ENCODE peak calls at places on chromosomes 3 and 15, in eight cellular contexts. One of them, this sample, is unnamed.

GRCh38 chr15:82536409-82537350 is 3.6 kb downstream of the RPS17 start:
- DNase-seq in psoas muscle: no peak
- DNase-seq in HFF-Myc: no peak
- DNase-seq in GM20000: no peak
- DNase-seq in AG04450: no peak
- DNase-seq in endothelial cell: no peak
- DNase-seq in neural crest cell: no peak
- DNase-seq in GM23338: no peak
- DNase-seq in this sample: no peak

GRCh38 chr3:11423868-11424267 is 151.7 kb downstream of the ATG7 start:
- DNase-seq in psoas muscle: no peak
- DNase-seq in HFF-Myc: no peak
- DNase-seq in GM20000: no peak
- DNase-seq in AG04450: no peak
- DNase-seq in endothelial cell: no peak
- DNase-seq in neural crest cell: no peak
- DNase-seq in GM23338: peak; percentile 10
- DNase-seq in this sample: no peak

GRCh38 chr15:94631608-94632007 is 400.2 kb downstream of the MCTP2 start:
- DNase-seq in psoas muscle: no peak
- DNase-seq in HFF-Myc: no peak
- DNase-seq in GM20000: no peak
- DNase-seq in AG04450: no peak
- DNase-seq in endothelial cell: no peak
- DNase-seq in neural crest cell: no peak
- DNase-seq in GM23338: no peak
- DNase-seq in this sample: no peak

GRCh38 chr3:129013491-129013891 is 12.4 kb downstream of the EFCC1 start:
- DNase-seq in psoas muscle: no peak
- DNase-seq in HFF-Myc: no peak
- DNase-seq in GM20000: no peak
- DNase-seq in AG04450: no peak
- DNase-seq in endothelial cell: no peak
- DNase-seq in neural crest cell: no peak
- DNase-seq in GM23338: peak; percentile 55
- DNase-seq in this sample: no peak

GRCh38 chr15:36133686-36134085 is 445.7 kb upstream of the CDIN1 start:
- DNase-seq in psoas muscle: no peak
- DNase-seq in HFF-Myc: peak; percentile 84
- DNase-seq in GM20000: no peak
- DNase-seq in AG04450: peak; percentile 30
- DNase-seq in endothelial cell: no peak
- DNase-seq in neural crest cell: no peak
- DNase-seq in GM23338: no peak
- DNase-seq in this sample: no peak

GRCh38 chr3:15164356-15164755 is 41.7 kb upstream of the CAPN7 start:
- DNase-seq in psoas muscle: no peak
- DNase-seq in HFF-Myc: no peak
- DNase-seq in GM20000: no peak
- DNase-seq in AG04450: no peak
- DNase-seq in endothelial cell: no peak
- DNase-seq in neural crest cell: no peak
- DNase-seq in GM23338: no peak
- DNase-seq in this sample: no peak

GRCh38 chr3:132837615-132838014 is 115.4 kb upstream of the NPHP3 start:
- DNase-seq in psoas muscle: no peak
- DNase-seq in HFF-Myc: no peak
- DNase-seq in GM20000: no peak
- DNase-seq in AG04450: no peak
- DNase-seq in endothelial cell: no peak
- DNase-seq in neural crest cell: no peak
- DNase-seq in GM23338: peak; percentile 10
- DNase-seq in this sample: no peak

GRCh38 chr3:111735271-111735758 is 123.8 kb upstream of the PHLDB2 start:
- DNase-seq in psoas muscle: no peak
- DNase-seq in HFF-Myc: no peak
- DNase-seq in GM20000: no peak
- DNase-seq in AG04450: no peak
- DNase-seq in endothelial cell: no peak
- DNase-seq in neural crest cell: no peak
- DNase-seq in GM23338: no peak
- DNase-seq in this sample: peak; percentile 97

GRCh38 chr3:50531201-50531600 is 27.8 kb upstream of the CACNA2D2 start:
- DNase-seq in psoas muscle: no peak
- DNase-seq in HFF-Myc: no peak
- DNase-seq in GM20000: no peak
- DNase-seq in AG04450: no peak
- DNase-seq in endothelial cell: no peak
- DNase-seq in neural crest cell: no peak
- DNase-seq in GM23338: no peak
- DNase-seq in this sample: no peak

GRCh38 chr15:50145451-50145872 is 26.4 kb upstream of the ATP8B4 start:
- DNase-seq in psoas muscle: no peak
- DNase-seq in HFF-Myc: peak; percentile 75
- DNase-seq in GM20000: peak; percentile 29
- DNase-seq in AG04450: peak; percentile 65
- DNase-seq in endothelial cell: no peak
- DNase-seq in neural crest cell: no peak
- DNase-seq in GM23338: peak; percentile 85
- DNase-seq in this sample: no peak

GRCh38 chr15:71753346-71753745 is 57.0 kb upstream of the NR2E3 start:
- DNase-seq in psoas muscle: no peak
- DNase-seq in HFF-Myc: peak; percentile 40
- DNase-seq in GM20000: no peak
- DNase-seq in AG04450: no peak
- DNase-seq in endothelial cell: no peak
- DNase-seq in neural crest cell: no peak
- DNase-seq in GM23338: no peak
- DNase-seq in this sample: no peak

GRCh38 chr15:64151727-64152506 is at the start of gene SNX22:
- DNase-seq in psoas muscle: no peak
- DNase-seq in HFF-Myc: no peak
- DNase-seq in GM20000: no peak
- DNase-seq in AG04450: no peak
- DNase-seq in endothelial cell: no peak
- DNase-seq in neural crest cell: no peak
- DNase-seq in GM23338: peak; percentile 51
- DNase-seq in this sample: no peak

GRCh38 chr15:101043011-101043410 is 123.9 kb downstream of the LRRK1 start:
- DNase-seq in psoas muscle: no peak
- DNase-seq in HFF-Myc: no peak
- DNase-seq in GM20000: no peak
- DNase-seq in AG04450: no peak
- DNase-seq in endothelial cell: peak; percentile 0
- DNase-seq in neural crest cell: no peak
- DNase-seq in GM23338: no peak
- DNase-seq in this sample: no peak

GRCh38 chr15:36632196-36632595 is 52.8 kb downstream of the CDIN1 start:
- DNase-seq in psoas muscle: no peak
- DNase-seq in HFF-Myc: peak; percentile 20
- DNase-seq in GM20000: no peak
- DNase-seq in AG04450: no peak
- DNase-seq in endothelial cell: no peak
- DNase-seq in neural crest cell: no peak
- DNase-seq in GM23338: no peak
- DNase-seq in this sample: peak; percentile 35

GRCh38 chr15:76342046-76342381 is 5.4 kb downstream of the ISL2 start:
- DNase-seq in psoas muscle: no peak
- DNase-seq in HFF-Myc: no peak
- DNase-seq in GM20000: no peak
- DNase-seq in AG04450: no peak
- DNase-seq in endothelial cell: no peak
- DNase-seq in neural crest cell: peak; percentile 9
- DNase-seq in GM23338: no peak
- DNase-seq in this sample: no peak
- TF ChIP-seq CTCF in psoas muscle: no peak
- TF ChIP-seq CTCF in HFF-Myc: no peak
- TF ChIP-seq CTCF in GM20000: no peak
- TF ChIP-seq CTCF in AG04450: no peak
- TF ChIP-seq CTCF in endothelial cell: no peak
- TF ChIP-seq CTCF in neural crest cell: no peak
- TF ChIP-seq CTCF in GM23338: no peak
- TF ChIP-seq CTCF in this sample: no peak

DNA sequence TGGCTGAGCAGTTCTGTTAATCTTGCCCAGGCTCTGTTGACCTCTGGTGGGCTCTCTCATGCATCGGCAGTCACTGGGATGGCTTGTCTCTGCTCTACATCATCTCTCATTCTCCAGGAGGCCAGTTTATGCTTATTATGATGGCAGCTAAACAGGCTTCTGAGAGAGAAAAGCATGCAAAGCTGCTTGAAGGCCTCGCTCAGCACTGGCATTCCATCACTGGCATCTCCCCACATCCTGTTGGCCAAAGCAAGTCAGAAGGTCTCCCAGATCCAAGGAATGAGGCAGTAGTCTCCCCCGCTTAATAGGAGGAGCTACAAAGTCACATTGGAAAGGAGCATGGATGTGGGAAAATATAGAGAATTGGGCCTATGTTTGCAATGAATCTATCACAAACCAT is 212.6 kb downstream of the ZNF621 start:
- DNase-seq in psoas muscle: no peak
- DNase-seq in HFF-Myc: no peak
- DNase-seq in GM20000: no peak
- DNase-seq in AG04450: no peak
- DNase-seq in endothelial cell: no peak
- DNase-seq in neural crest cell: no peak
- DNase-seq in GM23338: no peak
- DNase-seq in this sample: no peak
- TF ChIP-seq CTCF in psoas muscle: no peak
- TF ChIP-seq CTCF in HFF-Myc: no peak
- TF ChIP-seq CTCF in GM20000: no peak
- TF ChIP-seq CTCF in AG04450: no peak
- TF ChIP-seq CTCF in endothelial cell: no peak
- TF ChIP-seq CTCF in neural crest cell: no peak
- TF ChIP-seq CTCF in GM23338: no peak
- TF ChIP-seq CTCF in this sample: no peak

DNA sequence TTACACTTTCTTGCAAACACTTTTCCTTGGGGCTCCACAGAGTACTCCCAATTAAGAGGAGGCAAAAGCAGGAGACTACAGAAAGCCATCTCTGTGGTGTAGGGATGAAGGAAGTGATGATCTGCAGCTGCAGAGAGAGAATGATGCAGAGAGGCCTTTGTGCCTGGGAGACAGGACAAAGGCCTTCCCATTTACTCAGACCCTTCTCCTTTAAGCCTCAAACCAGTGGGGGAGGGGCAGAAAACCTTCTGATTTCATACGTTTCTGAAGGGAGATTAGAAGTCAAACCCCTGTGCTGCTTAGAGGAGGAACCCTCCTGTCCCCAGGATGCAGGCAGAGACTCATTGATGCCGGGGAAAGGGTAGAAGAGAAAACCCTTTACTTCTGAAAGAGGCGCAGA is 130.8 kb downstream of the NEO1 start:
- DNase-seq in psoas muscle: no peak
- DNase-seq in HFF-Myc: no peak
- DNase-seq in GM20000: no peak
- DNase-seq in AG04450: no peak
- DNase-seq in endothelial cell: no peak
- DNase-seq in neural crest cell: no peak
- DNase-seq in GM23338: peak; percentile 53
- DNase-seq in this sample: no peak
- TF ChIP-seq CTCF in psoas muscle: no peak
- TF ChIP-seq CTCF in HFF-Myc: no peak
- TF ChIP-seq CTCF in GM20000: no peak
- TF ChIP-seq CTCF in AG04450: no peak
- TF ChIP-seq CTCF in endothelial cell: no peak
- TF ChIP-seq CTCF in neural crest cell: no peak
- TF ChIP-seq CTCF in GM23338: no peak
- TF ChIP-seq CTCF in this sample: no peak

GRCh38 chr3:170077406-170077805 is 39.6 kb downstream of the GPR160 start:
- DNase-seq in psoas muscle: no peak
- DNase-seq in HFF-Myc: no peak
- DNase-seq in GM20000: no peak
- DNase-seq in AG04450: no peak
- DNase-seq in endothelial cell: no peak
- DNase-seq in neural crest cell: no peak
- DNase-seq in GM23338: no peak
- DNase-seq in this sample: no peak

GRCh38 chr3:170079466-170080165 is 41.8 kb downstream of the GPR160 start:
- DNase-seq in psoas muscle: no peak
- DNase-seq in HFF-Myc: no peak
- DNase-seq in GM20000: no peak
- DNase-seq in AG04450: no peak
- DNase-seq in endothelial cell: no peak
- DNase-seq in neural crest cell: no peak
- DNase-seq in GM23338: no peak
- DNase-seq in this sample: peak; percentile 43

GRCh38 chr3:170080605-170081004 is 42.8 kb downstream of the GPR160 start:
- DNase-seq in psoas muscle: no peak
- DNase-seq in HFF-Myc: no peak
- DNase-seq in GM20000: no peak
- DNase-seq in AG04450: no peak
- DNase-seq in endothelial cell: no peak
- DNase-seq in neural crest cell: no peak
- DNase-seq in GM23338: no peak
- DNase-seq in this sample: no peak

GRCh38 chr3:170076715-170077238 is 39.0 kb downstream of the GPR160 start:
- DNase-seq in psoas muscle: no peak
- DNase-seq in HFF-Myc: peak; percentile 44
- DNase-seq in GM20000: no peak
- DNase-seq in AG04450: peak; percentile 45
- DNase-seq in endothelial cell: no peak
- DNase-seq in neural crest cell: no peak
- DNase-seq in GM23338: no peak
- DNase-seq in this sample: no peak

DNA sequence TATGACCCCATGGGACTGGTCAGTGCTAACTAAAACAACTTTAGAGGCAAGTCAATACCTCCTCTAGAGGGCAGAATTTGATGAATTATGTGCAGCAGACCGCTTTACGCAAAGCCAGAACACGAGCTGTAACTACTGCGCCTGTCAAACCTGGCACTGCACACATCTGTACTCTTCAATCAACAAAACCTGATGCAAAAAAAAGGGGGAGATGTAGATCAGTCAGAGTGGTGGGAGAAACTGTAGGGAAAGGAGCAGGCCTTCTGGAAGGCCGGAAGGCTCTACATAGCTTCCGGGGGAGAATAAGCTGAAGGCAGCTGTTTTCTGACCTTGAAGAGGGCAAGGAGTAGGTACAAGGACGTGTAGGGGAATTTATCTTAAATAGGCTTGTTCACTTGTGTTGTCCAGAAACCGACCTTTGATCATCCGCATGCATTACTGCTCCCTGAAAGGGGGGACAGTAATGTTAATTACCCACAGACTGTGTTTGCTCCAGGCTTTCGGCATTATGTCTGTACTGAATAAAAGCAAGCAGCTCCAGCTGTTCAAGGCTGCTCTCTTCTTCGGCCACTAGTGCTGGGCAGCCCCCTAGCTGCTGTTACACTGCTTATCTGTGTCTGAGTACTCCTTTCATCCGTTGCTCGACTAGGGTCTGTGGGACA is 41.0 kb downstream of the GPR160 start:
- DNase-seq in psoas muscle: no peak
- DNase-seq in HFF-Myc: no peak
- DNase-seq in GM20000: no peak
- DNase-seq in AG04450: no peak
- DNase-seq in endothelial cell: no peak
- DNase-seq in neural crest cell: no peak
- DNase-seq in GM23338: peak; percentile 57
- DNase-seq in this sample: no peak
- TF ChIP-seq CTCF in psoas muscle: no peak
- TF ChIP-seq CTCF in HFF-Myc: no peak
- TF ChIP-seq CTCF in GM20000: no peak
- TF ChIP-seq CTCF in AG04450: no peak
- TF ChIP-seq CTCF in endothelial cell: no peak
- TF ChIP-seq CTCF in neural crest cell: no peak
- TF ChIP-seq CTCF in GM23338: peak; percentile 63
- TF ChIP-seq CTCF in this sample: peak; percentile 18

GRCh38 chr3:8637348-8637747 is 7.2 kb downstream of the SSUH2 start:
- DNase-seq in psoas muscle: no peak
- DNase-seq in HFF-Myc: no peak
- DNase-seq in GM20000: no peak
- DNase-seq in AG04450: no peak
- DNase-seq in endothelial cell: no peak
- DNase-seq in neural crest cell: no peak
- DNase-seq in GM23338: no peak
- DNase-seq in this sample: no peak
- TF ChIP-seq CTCF in psoas muscle: no peak
- TF ChIP-seq CTCF in HFF-Myc: no peak
- TF ChIP-seq CTCF in GM20000: no peak
- TF ChIP-seq CTCF in AG04450: no peak
- TF ChIP-seq CTCF in endothelial cell: no peak
- TF ChIP-seq CTCF in neural crest cell: no peak
- TF ChIP-seq CTCF in GM23338: no peak
- TF ChIP-seq CTCF in this sample: no peak

This sample was measured in kidney epithelial cell.